ENCODE peak calls at places on chromosomes 4 and X, in six cellular contexts. One of them, this sample, is unnamed.
A peak's percentile ranks its signal among the peaks of the same experiment; 100 is the strongest.

GRCh38 chr4:735583-735982 is 30.0 kb downstream of the PCGF3 start:
- DNase-seq in H9: no peak
- DNase-seq in tibial artery: no peak
- DNase-seq in dorsolateral prefrontal cortex: no peak
- DNase-seq in CD4-positive, alpha-beta T cell: no peak
- DNase-seq in GM23338: no peak
- DNase-seq in this sample: no peak

GRCh38 chr4:20532871-20533870 is 167.1 kb upstream of the PACRGL start:
- DNase-seq in H9: no peak
- DNase-seq in tibial artery: no peak
- DNase-seq in dorsolateral prefrontal cortex: no peak
- DNase-seq in CD4-positive, alpha-beta T cell: no peak
- DNase-seq in GM23338: no peak
- DNase-seq in this sample: no peak

GRCh38 chr4:112284662-112285411 is 867 bp downstream of the TIFA start:
- DNase-seq in H9: no peak
- DNase-seq in tibial artery: no peak
- DNase-seq in dorsolateral prefrontal cortex: no peak
- DNase-seq in CD4-positive, alpha-beta T cell: no peak
- DNase-seq in GM23338: no peak
- DNase-seq in this sample: no peak

GRCh38 chrX:107448625-107449468 is 605 bp upstream of the FRMPD3 start:
- DNase-seq in H9: peak; percentile 81
- DNase-seq in tibial artery: no peak
- DNase-seq in dorsolateral prefrontal cortex: peak; percentile 6
- DNase-seq in CD4-positive, alpha-beta T cell: no peak
- DNase-seq in GM23338: peak; percentile 59
- DNase-seq in this sample: no peak

GRCh38 chr4:10082047-10082446 is 34.6 kb downstream of the WDR1 start:
- DNase-seq in H9: no peak
- DNase-seq in tibial artery: peak; percentile 11
- DNase-seq in dorsolateral prefrontal cortex: no peak
- DNase-seq in CD4-positive, alpha-beta T cell: no peak
- DNase-seq in GM23338: no peak
- DNase-seq in this sample: no peak

GRCh38 chrX:103847174-103847870 is 15.3 kb upstream of the RAB9B start:
- DNase-seq in H9: no peak
- DNase-seq in tibial artery: no peak
- DNase-seq in dorsolateral prefrontal cortex: no peak
- DNase-seq in CD4-positive, alpha-beta T cell: no peak
- DNase-seq in GM23338: no peak
- DNase-seq in this sample: no peak

GRCh38 chrX:118459494-118459893 is 36.1 kb upstream of the DOCK11 start:
- DNase-seq in H9: no peak
- DNase-seq in tibial artery: no peak
- DNase-seq in dorsolateral prefrontal cortex: no peak
- DNase-seq in CD4-positive, alpha-beta T cell: peak; percentile 4
- DNase-seq in GM23338: peak; percentile 64
- DNase-seq in this sample: peak; percentile 0

GRCh38 chr4:958314-958665 is 15.1 kb downstream of the DGKQ start:
- DNase-seq in H9: no peak
- DNase-seq in tibial artery: peak; percentile 13
- DNase-seq in dorsolateral prefrontal cortex: no peak
- DNase-seq in CD4-positive, alpha-beta T cell: no peak
- DNase-seq in GM23338: no peak
- DNase-seq in this sample: no peak

GRCh38 chr4:100605144-100605543 is 87.3 kb upstream of the EMCN start:
- DNase-seq in H9: no peak
- DNase-seq in tibial artery: no peak
- DNase-seq in dorsolateral prefrontal cortex: no peak
- DNase-seq in CD4-positive, alpha-beta T cell: no peak
- DNase-seq in GM23338: no peak
- DNase-seq in this sample: peak; percentile 91

GRCh38 chr4:13399257-13399656 is 84.9 kb downstream of the RAB28 start:
- DNase-seq in H9: no peak
- DNase-seq in tibial artery: no peak
- DNase-seq in dorsolateral prefrontal cortex: no peak
- DNase-seq in CD4-positive, alpha-beta T cell: no peak
- DNase-seq in GM23338: no peak
- DNase-seq in this sample: no peak

GRCh38 chr4:185738038-185738552 is 73.9 kb downstream of the SORBS2 start:
- DNase-seq in H9: no peak
- DNase-seq in tibial artery: no peak
- DNase-seq in dorsolateral prefrontal cortex: no peak
- DNase-seq in CD4-positive, alpha-beta T cell: no peak
- DNase-seq in GM23338: no peak
- DNase-seq in this sample: no peak

GRCh38 chr4:141654098-141654497 is 17.7 kb downstream of the IL15 start:
- DNase-seq in H9: peak; percentile 68
- DNase-seq in tibial artery: no peak
- DNase-seq in dorsolateral prefrontal cortex: no peak
- DNase-seq in CD4-positive, alpha-beta T cell: no peak
- DNase-seq in GM23338: peak; percentile 78
- DNase-seq in this sample: no peak

GRCh38 chrX:139932077-139932900 is 564 bp downstream of the ATP11C start:
- DNase-seq in H9: no peak
- DNase-seq in tibial artery: peak; percentile 25
- DNase-seq in dorsolateral prefrontal cortex: peak; percentile 12
- DNase-seq in CD4-positive, alpha-beta T cell: peak; percentile 35
- DNase-seq in GM23338: peak; percentile 56
- DNase-seq in this sample: peak; percentile 22

GRCh38 chrX:102651242-102651967 is at the start of gene GPRASP1:
- DNase-seq in H9: peak; percentile 61
- DNase-seq in tibial artery: peak; percentile 48
- DNase-seq in dorsolateral prefrontal cortex: peak; percentile 65
- DNase-seq in CD4-positive, alpha-beta T cell: peak; percentile 71
- DNase-seq in GM23338: peak; percentile 69
- DNase-seq in this sample: peak; percentile 54

GRCh38 chr4:76270776-76271175 is 19.3 kb downstream of the FAM47E start:
- DNase-seq in H9: no peak
- DNase-seq in tibial artery: no peak
- DNase-seq in dorsolateral prefrontal cortex: no peak
- DNase-seq in CD4-positive, alpha-beta T cell: no peak
- DNase-seq in GM23338: no peak
- DNase-seq in this sample: no peak

GRCh38 chrX:153829799-153830631 is at the start of gene PDZD4:
- DNase-seq in H9: no peak
- DNase-seq in tibial artery: no peak
- DNase-seq in dorsolateral prefrontal cortex: no peak
- DNase-seq in CD4-positive, alpha-beta T cell: no peak
- DNase-seq in GM23338: peak; percentile 53
- DNase-seq in this sample: no peak

GRCh38 chr4:106358899-106359298 is 9.7 kb downstream of the GIMD1 start:
- DNase-seq in H9: no peak
- DNase-seq in tibial artery: no peak
- DNase-seq in dorsolateral prefrontal cortex: no peak
- DNase-seq in CD4-positive, alpha-beta T cell: no peak
- DNase-seq in GM23338: no peak
- DNase-seq in this sample: no peak

GRCh38 chr4:6087669-6088068 is 69.4 kb upstream of the C4orf50 start:
- DNase-seq in H9: peak; percentile 81
- DNase-seq in tibial artery: no peak
- DNase-seq in dorsolateral prefrontal cortex: peak; percentile 49
- DNase-seq in CD4-positive, alpha-beta T cell: no peak
- DNase-seq in GM23338: peak; percentile 86
- DNase-seq in this sample: peak; percentile 53

GRCh38 chr4:174828845-174829701 is at the start of gene GLRA3:
- DNase-seq in H9: peak; percentile 99
- DNase-seq in tibial artery: no peak
- DNase-seq in dorsolateral prefrontal cortex: peak; percentile 81
- DNase-seq in CD4-positive, alpha-beta T cell: no peak
- DNase-seq in GM23338: peak; percentile 99
- DNase-seq in this sample: peak; percentile 15

GRCh38 chr4:142452132-142452855 is 393.8 kb downstream of the INPP4B start:
- DNase-seq in H9: no peak
- DNase-seq in tibial artery: no peak
- DNase-seq in dorsolateral prefrontal cortex: no peak
- DNase-seq in CD4-positive, alpha-beta T cell: no peak
- DNase-seq in GM23338: no peak
- DNase-seq in this sample: no peak

GRCh38 chrX:134782796-134783195 is 124.5 kb upstream of the PLAC1 start:
- DNase-seq in H9: no peak
- DNase-seq in tibial artery: no peak
- DNase-seq in dorsolateral prefrontal cortex: no peak
- DNase-seq in CD4-positive, alpha-beta T cell: no peak
- DNase-seq in GM23338: peak; percentile 35
- DNase-seq in this sample: no peak

GRCh38 chr4:126784966-126785580 is 847.7 kb upstream of the INTU start:
- DNase-seq in H9: no peak
- DNase-seq in tibial artery: no peak
- DNase-seq in dorsolateral prefrontal cortex: no peak
- DNase-seq in CD4-positive, alpha-beta T cell: no peak
- DNase-seq in GM23338: no peak
- DNase-seq in this sample: no peak

GRCh38 chr4:62711575-62711974 is 1511.4 kb downstream of the ADGRL3 start:
- DNase-seq in H9: no peak
- DNase-seq in tibial artery: no peak
- DNase-seq in dorsolateral prefrontal cortex: no peak
- DNase-seq in CD4-positive, alpha-beta T cell: no peak
- DNase-seq in GM23338: no peak
- DNase-seq in this sample: no peak

DNA sequence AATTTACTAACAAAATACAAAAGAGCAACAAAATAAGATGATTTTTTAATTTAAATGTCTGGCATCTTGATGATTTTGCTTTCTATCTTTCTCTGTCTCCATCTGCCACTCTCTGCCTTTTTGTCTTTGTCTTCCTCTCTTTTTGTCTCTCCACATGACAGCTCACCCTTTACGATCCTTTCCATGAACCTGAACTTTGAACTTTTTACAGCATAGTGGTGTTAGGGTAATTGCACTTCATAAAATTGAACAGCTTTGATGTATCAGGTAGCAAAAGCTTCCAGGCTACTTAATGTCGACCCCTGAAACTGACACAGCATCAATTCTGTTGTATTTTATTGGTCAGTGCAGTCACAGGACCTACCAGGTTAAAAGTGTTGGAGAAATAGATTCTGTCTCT is 1517.0 kb downstream of the ADGRL3 start:
- DNase-seq in H9: no peak
- DNase-seq in tibial artery: no peak
- DNase-seq in dorsolateral prefrontal cortex: no peak
- DNase-seq in CD4-positive, alpha-beta T cell: no peak
- DNase-seq in GM23338: no peak
- DNase-seq in this sample: no peak
- H3K27ac ChIP-seq in H9: no peak overlapping the region
- H3K27ac ChIP-seq in tibial artery: no peak overlapping the region
- H3K27ac ChIP-seq in dorsolateral prefrontal cortex: no peak overlapping the region
- H3K27ac ChIP-seq in CD4-positive, alpha-beta T cell: no peak overlapping the region
- H3K27ac ChIP-seq in GM23338: no peak overlapping the region
- H3K27ac ChIP-seq in this sample: no peak overlapping the region

GRCh38 chr4:123651536-123652175 is 255.1 kb downstream of the SPRY1 start:
- DNase-seq in H9: no peak
- DNase-seq in tibial artery: no peak
- DNase-seq in dorsolateral prefrontal cortex: no peak
- DNase-seq in CD4-positive, alpha-beta T cell: no peak
- DNase-seq in GM23338: no peak
- DNase-seq in this sample: no peak

GRCh38 chr4:123651127-123651526 is 254.5 kb downstream of the SPRY1 start:
- DNase-seq in H9: no peak
- DNase-seq in tibial artery: no peak
- DNase-seq in dorsolateral prefrontal cortex: no peak
- DNase-seq in CD4-positive, alpha-beta T cell: no peak
- DNase-seq in GM23338: no peak
- DNase-seq in this sample: no peak

GRCh38 chr4:123652501-123652900 is 255.9 kb downstream of the SPRY1 start:
- DNase-seq in H9: no peak
- DNase-seq in tibial artery: no peak
- DNase-seq in dorsolateral prefrontal cortex: no peak
- DNase-seq in CD4-positive, alpha-beta T cell: no peak
- DNase-seq in GM23338: no peak
- DNase-seq in this sample: no peak

GRCh38 chr4:123649644-123650356 is 253.2 kb downstream of the SPRY1 start:
- DNase-seq in H9: peak; percentile 46
- DNase-seq in tibial artery: no peak
- DNase-seq in dorsolateral prefrontal cortex: no peak
- DNase-seq in CD4-positive, alpha-beta T cell: no peak
- DNase-seq in GM23338: peak; percentile 54
- DNase-seq in this sample: no peak

DNA sequence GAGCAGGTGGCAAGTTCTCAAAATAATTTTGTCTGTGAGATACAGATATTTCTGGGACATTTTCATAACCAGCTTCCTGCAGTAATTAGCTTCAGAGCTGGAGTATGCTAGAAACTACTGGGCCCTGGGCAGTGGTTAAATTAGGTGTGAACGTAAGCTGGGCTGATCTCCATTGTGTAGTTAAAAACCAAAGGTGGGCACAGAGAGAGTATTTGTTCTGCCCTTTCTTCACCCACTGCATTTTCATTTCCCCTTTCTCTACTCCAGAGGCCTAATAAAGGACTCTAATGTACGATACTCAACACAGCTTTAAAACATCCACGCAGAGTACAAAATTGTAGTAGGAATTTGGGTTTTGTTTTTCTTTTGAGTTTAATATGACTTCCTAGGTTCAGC is 252.7 kb downstream of the SPRY1 start:
- DNase-seq in H9: no peak
- DNase-seq in tibial artery: no peak
- DNase-seq in dorsolateral prefrontal cortex: no peak
- DNase-seq in CD4-positive, alpha-beta T cell: no peak
- DNase-seq in GM23338: no peak
- DNase-seq in this sample: no peak
- H3K27ac ChIP-seq in H9: no peak overlapping the region
- H3K27ac ChIP-seq in tibial artery: peak overlapping the region; percentile 78
- H3K27ac ChIP-seq in dorsolateral prefrontal cortex: peak overlapping the region; percentile 70
- H3K27ac ChIP-seq in CD4-positive, alpha-beta T cell: no peak overlapping the region
- H3K27ac ChIP-seq in GM23338: peak overlapping the region; percentile 26
- H3K27ac ChIP-seq in this sample: no peak overlapping the region

GRCh38 chr4:2932561-2932950 is 30.6 kb downstream of the NOP14 start:
- DNase-seq in H9: peak; percentile 24
- DNase-seq in tibial artery: peak; percentile 19
- DNase-seq in dorsolateral prefrontal cortex: no peak
- DNase-seq in CD4-positive, alpha-beta T cell: no peak
- DNase-seq in GM23338: no peak
- DNase-seq in this sample: no peak
- H3K27ac ChIP-seq in H9: no peak overlapping the region
- H3K27ac ChIP-seq in tibial artery: peak overlapping the region; percentile 92
- H3K27ac ChIP-seq in dorsolateral prefrontal cortex: peak overlapping the region; percentile 76
- H3K27ac ChIP-seq in CD4-positive, alpha-beta T cell: peak overlapping the region; percentile 77
- H3K27ac ChIP-seq in GM23338: no peak overlapping the region
- H3K27ac ChIP-seq in this sample: no peak overlapping the region

GRCh38 chr4:120730777-120731320 is 191.7 kb downstream of the PRDM5 start:
- DNase-seq in H9: no peak
- DNase-seq in tibial artery: no peak
- DNase-seq in dorsolateral prefrontal cortex: no peak
- DNase-seq in CD4-positive, alpha-beta T cell: no peak
- DNase-seq in GM23338: no peak
- DNase-seq in this sample: no peak
- H3K27ac ChIP-seq in H9: no peak overlapping the region
- H3K27ac ChIP-seq in tibial artery: no peak overlapping the region
- H3K27ac ChIP-seq in dorsolateral prefrontal cortex: no peak overlapping the region
- H3K27ac ChIP-seq in CD4-positive, alpha-beta T cell: no peak overlapping the region
- H3K27ac ChIP-seq in GM23338: no peak overlapping the region
- H3K27ac ChIP-seq in this sample: no peak overlapping the region

DNA sequence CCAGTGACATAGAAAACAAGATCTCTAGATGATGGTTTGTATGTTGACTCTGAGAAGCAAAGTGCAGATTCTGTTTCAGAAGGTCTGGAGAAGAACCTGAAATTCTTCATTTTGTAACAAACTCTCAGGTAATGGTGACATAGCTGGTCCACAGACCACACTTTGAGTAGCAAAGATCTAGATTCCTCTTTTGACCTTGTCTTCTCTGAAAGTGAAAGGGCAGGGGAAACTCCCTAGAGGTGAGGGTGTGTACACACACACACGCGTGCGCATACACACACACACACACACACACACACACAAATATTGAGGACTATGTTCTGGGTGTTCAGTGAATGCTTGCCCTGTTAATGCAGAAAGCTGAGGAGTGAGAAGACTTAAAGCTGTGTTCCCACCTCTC is 110.1 kb downstream of the NHSL2 start:
- DNase-seq in H9: no peak
- DNase-seq in tibial artery: no peak
- DNase-seq in dorsolateral prefrontal cortex: no peak
- DNase-seq in CD4-positive, alpha-beta T cell: no peak
- DNase-seq in GM23338: no peak
- DNase-seq in this sample: no peak
- H3K27ac ChIP-seq in H9: no peak overlapping the region
- H3K27ac ChIP-seq in tibial artery: no peak overlapping the region
- H3K27ac ChIP-seq in dorsolateral prefrontal cortex: no peak overlapping the region
- H3K27ac ChIP-seq in CD4-positive, alpha-beta T cell: no peak overlapping the region
- H3K27ac ChIP-seq in GM23338: no peak overlapping the region
- H3K27ac ChIP-seq in this sample: no peak overlapping the region

This sample was measured in caudate nucleus.